ENCODE peak calls at places on chromosome 9, in seven cellular contexts. C, S, V, D, R, E and P are unnamed samples.

GRCh38 chr9:3525836-3526165 is at the start of gene RFX3:
- DNase-seq in C (peak), S (peak), V (peak), D (peak), R (peak), E (peak), P (peak)

GRCh38 chr9:114282926-114283325 is 40.0 kb upstream of the ORM1 start:
- DNase-seq in C (no peak), S (no peak), V (peak), D (peak), R (peak), E (no peak), P (peak)

GRCh38 chr9:134502261-134503211 is 139.1 kb upstream of the COL5A1 start:
- DNase-seq in C (peak), S (peak), V (peak), D (peak), R (peak), E (no peak), P (peak)

GRCh38 chr9:38183994-38184568 is 115.1 kb upstream of the SHB start:
- DNase-seq in C (no peak), S (no peak), V (peak), D (no peak), R (peak), E (no peak), P (peak)

GRCh38 chr9:113755433-113755832 is 120.7 kb upstream of the ZNF618 start:
- DNase-seq in C (no peak), S (no peak), V (no peak), D (no peak), R (no peak), E (no peak), P (no peak)

GRCh38 chr9:138015021-138015829 is 137.6 kb downstream of the CACNA1B start:
- DNase-seq in C (no peak), S (no peak), V (no peak), D (no peak), R (no peak), E (no peak), P (no peak)

GRCh38 chr9:99822596-99823391 is 1.1 kb downstream of the NR4A3 start:
- DNase-seq in C (peak), S (peak), V (peak), D (peak), R (peak), E (peak), P (peak)

GRCh38 chr9:125841444-125841843 is 94.3 kb downstream of the PBX3 start:
- DNase-seq in C (no peak), S (no peak), V (no peak), D (no peak), R (no peak), E (no peak), P (no peak)

GRCh38 chr9:121288874-121289553 is 21.1 kb downstream of the GSN start:
- DNase-seq in C (peak), S (peak), V (peak), D (peak), R (peak), E (peak), P (no peak)

GRCh38 chr9:16119861-16120641 is 567.2 kb downstream of the CCDC171 start:
- DNase-seq in C (no peak), S (no peak), V (peak), D (no peak), R (peak), E (no peak), P (no peak)

GRCh38 chr9:125391704-125392103 is 130.1 kb downstream of the GAPVD1 start:
- DNase-seq in C (no peak), S (no peak), V (peak), D (no peak), R (no peak), E (no peak), P (no peak)

GRCh38 chr9:3804148-3804547 is 278.3 kb upstream of the RFX3 start:
- DNase-seq in C (no peak), S (no peak), V (peak), D (no peak), R (peak), E (no peak), P (peak)

GRCh38 chr9:35689601-35690446 is at the start of gene TPM2:
- DNase-seq in C (peak), S (peak), V (peak), D (peak), R (peak), E (peak), P (peak)

GRCh38 chr9:132002827-132003704 is 76.6 kb downstream of the MED27 start:
- DNase-seq in C (no peak), S (no peak), V (no peak), D (no peak), R (no peak), E (no peak), P (no peak)

GRCh38 chr9:107251756-107252322 is 31.2 kb upstream of the RAD23B start:
- DNase-seq in C (no peak), S (peak), V (peak), D (no peak), R (peak), E (no peak), P (peak)

GRCh38 chr9:123717581-123717980 is 212.3 kb downstream of the DENND1A start:
- DNase-seq in C (no peak), S (no peak), V (no peak), D (no peak), R (no peak), E (no peak), P (no peak)

GRCh38 chr9:31669311-31669710 is 715.1 kb upstream of the ACO1 start:
- DNase-seq in C (no peak), S (no peak), V (no peak), D (no peak), R (no peak), E (no peak), P (no peak)

GRCh38 chr9:137355445-137356365 is 53.6 kb upstream of the NRARP start:
- DNase-seq in C (no peak), S (no peak), V (no peak), D (no peak), R (no peak), E (no peak), P (no peak)

GRCh38 chr9:128175102-128175563 is 15.1 kb downstream of the BBLN start:
- DNase-seq in C (no peak), S (no peak), V (peak), D (no peak), R (no peak), E (no peak), P (no peak)
- TF ChIP-seq CTCF in C (no peak), S (no peak), V (no peak), D (no peak), R (no peak), E (no peak), P (no peak)

GRCh38 chr9:117091529-117091928 is 323.3 kb downstream of the ASTN2 start:
- DNase-seq in C (no peak), S (no peak), V (no peak), D (no peak), R (no peak), E (no peak), P (no peak)
- H3K4me3 ChIP-seq in C (no peak), S (no peak), V (no peak), D (no peak), R (no peak), E (no peak), P (no peak)

GRCh38 chr9:98209530-98209929 is 17.1 kb upstream of the CORO2A start:
- DNase-seq in C (no peak), S (no peak), V (no peak), D (no peak), R (no peak), E (no peak), P (no peak)

GRCh38 chr9:98206754-98207153 is 14.3 kb upstream of the CORO2A start:
- DNase-seq in C (no peak), S (no peak), V (no peak), D (no peak), R (no peak), E (no peak), P (no peak)

GRCh38 chr9:98208635-98209034 is 16.2 kb upstream of the CORO2A start:
- DNase-seq in C (no peak), S (no peak), V (no peak), D (no peak), R (no peak), E (no peak), P (no peak)

GRCh38 chr9:98210435-98210834 is 18.0 kb upstream of the CORO2A start:
- DNase-seq in C (no peak), S (no peak), V (no peak), D (no peak), R (no peak), E (no peak), P (no peak)

GRCh38 chr9:98207606-98208005 is 15.2 kb upstream of the CORO2A start:
- DNase-seq in C (no peak), S (no peak), V (no peak), D (no peak), R (no peak), E (no peak), P (no peak)
- TF ChIP-seq CTCF in C (no peak), S (no peak), V (no peak), D (no peak), R (no peak), E (no peak), P (peak)

DNA sequence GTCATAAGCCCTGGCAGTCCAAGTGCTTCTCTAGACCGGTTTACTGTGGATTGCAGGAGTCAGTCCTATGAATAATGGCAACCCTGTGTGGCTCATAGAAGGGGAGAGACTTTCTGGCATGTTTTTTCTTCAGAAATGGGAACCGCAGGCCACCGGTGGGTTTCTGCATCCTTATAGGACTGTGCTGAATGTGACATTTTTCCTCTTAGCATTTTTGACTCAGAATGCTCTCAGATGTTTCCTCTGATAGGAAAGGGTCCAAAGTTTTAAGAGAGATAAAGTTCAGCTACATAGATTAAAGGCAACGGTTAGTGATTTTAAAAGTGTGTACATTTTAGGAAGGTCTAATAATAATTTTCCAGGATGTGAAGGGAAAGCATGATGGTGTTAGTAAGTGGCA is 6.3 kb downstream of the DAPK1 start:
- DNase-seq in C (no peak), S (no peak), V (no peak), D (no peak), R (no peak), E (no peak), P (no peak)
- H3K4me3 ChIP-seq in C (no peak), S (no peak), V (no peak), D (no peak), R (no peak), E (no peak), P (no peak)